ENCODE peak calls at places on chromosomes 4 and X, in ten cellular contexts. U is fibroblast of lung; G is LoVo; O is NCI-H2081; J is RWPE1; K is CD4-positive, alpha-beta memory T cell; F is endodermal cell; M is G401; T is NCI-H345; H is left cardiac atrium. Q is an unnamed sample.

GRCh38 chrX:63349307-63349706 is 1.8 kb downstream of the SPIN4 start:
- DNase-seq in K (no peak), G (no peak), F (no peak), T (peak), O (peak), U (peak), M (peak), J (peak), H (no peak), Q (no peak)

GRCh38 chr4:18689308-18689915 is 667.9 kb upstream of the LCORL start:
- DNase-seq in O (peak), U (peak), H (no peak), F (peak), T (peak), G (peak), M (peak), K (peak), J (peak), Q (no peak)

GRCh38 chr4:120685756-120686278 is 236.7 kb downstream of the PRDM5 start:
- DNase-seq in O (no peak), J (no peak), F (peak), G (no peak), K (no peak), T (no peak), H (no peak), M (no peak), U (peak), Q (no peak)

GRCh38 chr4:41024556-41025491 is 189.5 kb downstream of the APBB2 start:
- DNase-seq in O (no peak), H (no peak), F (no peak), J (no peak), G (no peak), T (no peak), U (peak), M (no peak), K (no peak), Q (peak)

GRCh38 chr4:41287005-41287404 is 30.3 kb downstream of the UCHL1 start:
- DNase-seq in J (no peak), G (no peak), F (no peak), T (no peak), K (no peak), H (no peak), M (no peak), O (no peak), U (peak), Q (no peak)

GRCh38 chr4:80197601-80198444 is 520 bp downstream of the PRDM8 start:
- DNase-seq in O (peak), M (no peak), H (no peak), J (no peak), G (no peak), K (no peak), U (no peak), T (peak), F (peak), Q (no peak)

GRCh38 chr4:74414149-74414809 is 30.7 kb upstream of the AREG start:
- DNase-seq in O (no peak), J (no peak), T (no peak), K (no peak), M (no peak), F (no peak), G (no peak), U (no peak), H (no peak), Q (no peak)

GRCh38 chr4:3303840-3304715 is 11.3 kb downstream of the RGS12 start:
- DNase-seq in U (no peak), M (peak), H (peak), K (no peak), O (no peak), F (peak), J (no peak), T (no peak), G (no peak), Q (no peak)

GRCh38 chr4:151231915-151232595 is 44.9 kb upstream of the PRSS48 start:
- DNase-seq in O (no peak), T (no peak), J (no peak), K (no peak), G (no peak), M (no peak), F (no peak), U (no peak), H (no peak), Q (no peak)

GRCh38 chr4:25088342-25088952 is 57.7 kb upstream of the LGI2 start:
- DNase-seq in O (no peak), F (no peak), M (peak), J (no peak), T (no peak), K (no peak), G (no peak), H (peak), U (no peak), Q (no peak)

GRCh38 chr4:156623376-156623775 is 348.2 kb downstream of the PDGFC start:
- DNase-seq in J (no peak), T (no peak), U (no peak), K (no peak), H (no peak), O (no peak), G (no peak), M (no peak), F (no peak), Q (no peak)

GRCh38 chr4:139711461-139711860 is 45.8 kb downstream of the MGST2 start:
- DNase-seq in T (no peak), K (no peak), H (peak), G (peak), U (no peak), O (no peak), J (no peak), M (peak), F (no peak), Q (no peak)

GRCh38 chr4:112183252-112183651 is 38.0 kb downstream of the FAM241A start:
- DNase-seq in F (no peak), G (no peak), J (no peak), H (no peak), M (no peak), O (no peak), T (no peak), K (peak), U (peak), Q (peak)

GRCh38 chr4:176782794-176783193 is 9.9 kb downstream of the VEGFC start:
- DNase-seq in H (no peak), T (no peak), U (no peak), O (no peak), M (no peak), G (no peak), J (no peak), F (no peak), K (no peak), Q (no peak)

GRCh38 chrX:132955710-132956109 is 2.7 kb downstream of the HS6ST2 start:
- DNase-seq in H (no peak), M (no peak), F (peak), K (no peak), U (no peak), O (no peak), G (no peak), J (no peak), T (peak), Q (no peak)

GRCh38 chr4:100497729-100498250 is 20.0 kb downstream of the EMCN start:
- DNase-seq in O (no peak), H (no peak), F (no peak), M (no peak), J (no peak), T (no peak), G (no peak), K (no peak), U (peak), Q (no peak)

GRCh38 chr4:163556169-163556568 is 61.7 kb downstream of the TMA16 start:
- DNase-seq in H (no peak), M (no peak), G (no peak), T (no peak), J (no peak), U (peak), F (no peak), K (no peak), O (peak), Q (peak)

GRCh38 chrX:150692296-150692695 is 900 bp upstream of the MTMR1 start:
- DNase-seq in G (no peak), T (no peak), U (no peak), M (peak), F (no peak), H (no peak), K (no peak), O (no peak), J (no peak), Q (no peak)

GRCh38 chrX:24647257-24648058 is at the start of gene PCYT1B:
- DNase-seq in O (peak), K (peak), U (peak), G (peak), H (peak), M (peak), T (peak), F (peak), J (peak), Q (peak)

GRCh38 chr4:148286043-148286442 is 156.2 kb downstream of the NR3C2 start:
- DNase-seq in T (no peak), O (no peak), K (no peak), G (no peak), U (no peak), F (no peak), J (no peak), H (no peak), M (no peak), Q (no peak)

GRCh38 chr4:74095482-74095881 is 3.5 kb downstream of the CXCL2 start:
- DNase-seq in H (no peak), O (no peak), U (no peak), M (no peak), G (no peak), F (no peak), K (no peak), J (no peak), T (no peak), Q (no peak)

GRCh38 chrX:109600114-109600710 is 24.8 kb downstream of the KCNE5 start:
- DNase-seq in H (peak), G (no peak), F (peak), K (no peak), J (no peak), M (no peak), U (peak), O (no peak), T (no peak), Q (no peak)

GRCh38 chr4:22485751-22486150 is 30.1 kb downstream of the ADGRA3 start:
- DNase-seq in T (peak), G (no peak), O (peak), F (no peak), H (no peak), U (peak), J (peak), M (peak), K (no peak), Q (no peak)

GRCh38 chr4:146134761-146135160 is 40.8 kb upstream of the LSM6 start:
- DNase-seq in H (peak), K (no peak), T (peak), F (no peak), M (peak), O (peak), G (no peak), U (no peak), J (peak), Q (no peak)

GRCh38 chr4:122364700-122365404 is 14.0 kb upstream of the ADAD1 start:
- DNase-seq in G (peak), K (peak), H (no peak), J (no peak), T (no peak), U (no peak), O (no peak), M (no peak), F (peak), Q (no peak)

GRCh38 chr4:48184891-48185290 is 50.8 kb upstream of the TXK start:
- DNase-seq in T (no peak), U (peak), K (no peak), J (no peak), O (no peak), F (no peak), M (no peak), H (no peak), G (no peak), Q (no peak)

GRCh38 chr4:4596720-4597119 is 54.9 kb upstream of the STX18 start:
- DNase-seq in U (no peak), H (no peak), T (no peak), M (no peak), O (no peak), J (no peak), K (no peak), F (no peak), G (no peak), Q (no peak)

GRCh38 chrX:106780259-106780658 is 22.2 kb upstream of the TBC1D8B start:
- DNase-seq in G (no peak), U (no peak), J (no peak), O (no peak), H (no peak), M (no peak), F (no peak), K (no peak), T (no peak), Q (no peak)

GRCh38 chr4:7124643-7125442 is 57.0 kb upstream of the GRPEL1 start:
- DNase-seq in F (peak), J (peak), O (no peak), K (no peak), G (no peak), M (no peak), T (peak), U (peak), H (peak), Q (no peak)

GRCh38 chr4:37890501-37891220 is at the start of gene TBC1D1:
- DNase-seq in K (peak), U (no peak), G (peak), J (no peak), M (peak), H (peak), O (peak), T (no peak), F (peak), Q (peak)